ENCODE peak calls at places on chromosomes 7 and 10, in four cellular contexts. J is esophagus muscularis mucosa, C is BJ, P is prostate gland. E is an unnamed sample.

GRCh38 chr10:120514035-120514620 is 57.1 kb downstream of the PLPP4 start:
- DNase-seq in J (peak; percentile 55), C (no peak), P (no peak), E (no peak)

GRCh38 chr7:101507791-101508252 is 121.3 kb downstream of the MYL10 start:
- DNase-seq in J (no peak), C (no peak), P (peak; percentile 40), E (no peak)

GRCh38 chr10:21174670-21175495 is 277.8 kb upstream of the NEBL start:
- DNase-seq in J (no peak), C (no peak), P (peak; percentile 29), E (no peak)

GRCh38 chr7:76220185-76221057 is 18.7 kb downstream of the SRRM3 start:
- DNase-seq in J (no peak), C (no peak), P (no peak), E (no peak)

GRCh38 chr10:104268691-104269645 is at the start of gene GSTO2:
- DNase-seq in J (peak; percentile 99), C (peak; percentile 72), P (peak; percentile 99), E (peak; percentile 88)

GRCh38 chr7:67854236-67854635 is 857.6 kb downstream of the TYW1 start:
- DNase-seq in J (no peak), C (no peak), P (no peak), E (no peak)

GRCh38 chr10:126905776-126906703 is 812 bp downstream of the DOCK1 start:
- DNase-seq in J (no peak), C (no peak), P (no peak), E (no peak)

GRCh38 chr7:134480730-134481129 is 21.8 kb upstream of the AKR1B1 start:
- DNase-seq in J (no peak), C (no peak), P (no peak), E (no peak)

GRCh38 chr10:20372748-20373147 is 524.4 kb downstream of the NEBL start:
- DNase-seq in J (no peak), C (no peak), P (no peak), E (no peak)

GRCh38 chr7:105782391-105783063 is 93.9 kb downstream of the ATXN7L1 start:
- DNase-seq in J (no peak), C (peak; percentile 68), P (no peak), E (peak; percentile 63)

GRCh38 chr10:101495324-101495925 is 92.6 kb downstream of the POLL start:
- DNase-seq in J (no peak), C (no peak), P (no peak), E (no peak)

GRCh38 chr7:28705350-28705749 is 252.8 kb downstream of the TRIL start:
- DNase-seq in J (no peak), C (no peak), P (no peak), E (no peak)

GRCh38 chr10:62426086-62426485 is 51.9 kb downstream of the ZNF365 start:
- DNase-seq in J (no peak), C (no peak), P (no peak), E (no peak)

GRCh38 chr7:91243591-91244368 is 20.5 kb upstream of the FZD1 start:
- DNase-seq in J (no peak), C (no peak), P (no peak), E (no peak)

GRCh38 chr10:3828404-3829192 is 43.6 kb upstream of the KLF6 start:
- DNase-seq in J (no peak), C (no peak), P (no peak), E (no peak)

GRCh38 chr10:129365767-129366400 is 101.2 kb upstream of the MGMT start:
- DNase-seq in J (peak; percentile 88), C (no peak), P (no peak), E (no peak)

GRCh38 chr10:67648613-67649229 is 47.3 kb downstream of the CTNNA3 start:
- DNase-seq in J (no peak), C (no peak), P (no peak), E (no peak)

GRCh38 chr7:36526720-36527548 is 137.3 kb downstream of the ANLN start:
- DNase-seq in J (no peak), C (peak; percentile 20), P (no peak), E (peak; percentile 12)

GRCh38 chr7:135166338-135166989 is 4.0 kb downstream of the CYREN start:
- DNase-seq in J (no peak), C (no peak), P (no peak), E (no peak)

GRCh38 chr10:43231523-43232078 is 35.3 kb downstream of the RASGEF1A start:
- DNase-seq in J (no peak), C (no peak), P (no peak), E (no peak)

GRCh38 chr10:108112218-108112617 is 947.7 kb upstream of the SORCS1 start:
- DNase-seq in J (no peak), C (no peak), P (no peak), E (no peak)

GRCh38 chr7:778271-778967 is 51.3 kb upstream of the PRKAR1B start:
- DNase-seq in J (no peak), C (no peak), P (no peak), E (no peak)

GRCh38 chr10:89494615-89495014 is 40.8 kb downstream of the SLC16A12 start:
- DNase-seq in J (no peak), C (no peak), P (no peak), E (no peak)

GRCh38 chr7:34057956-34058355 is 152.6 kb downstream of the BMPER start:
- DNase-seq in J (no peak), C (no peak), P (no peak), E (no peak)

GRCh38 chr7:97442-97841 is 94.9 kb upstream of the FAM20C start:
- DNase-seq in J (no peak), C (no peak), P (no peak), E (no peak)

GRCh38 chr10:43225787-43226153 is 41.1 kb downstream of the RASGEF1A start:
- DNase-seq in J (no peak), C (no peak), P (no peak), E (no peak)

GRCh38 chr7:79452495-79453265 is 787 bp downstream of the MAGI2 start:
- DNase-seq in J (no peak), C (no peak), P (peak; percentile 7), E (no peak)

GRCh38 chr7:38574121-38574520 is 57.1 kb downstream of the AMPH start:
- DNase-seq in J (no peak), C (no peak), P (no peak), E (no peak)

GRCh38 chr10:55062349-55062748 is 261.3 kb upstream of the PCDH15 start:
- DNase-seq in J (no peak), C (no peak), P (no peak), E (no peak)

GRCh38 chr7:4774804-4775280 is 581 bp upstream of the AP5Z1 start:
- DNase-seq in J (no peak), C (peak; percentile 28), P (no peak), E (peak; percentile 24)

GRCh38 chr7:47677664-47678063 is 95.8 kb upstream of the TNS3 start:
- DNase-seq in J (no peak), C (no peak), P (no peak), E (no peak)

GRCh38 chr7:151028948-151029501 is 775 bp downstream of the ABCB8 start:
- DNase-seq in J (no peak), C (no peak), P (no peak), E (no peak)

DNA sequence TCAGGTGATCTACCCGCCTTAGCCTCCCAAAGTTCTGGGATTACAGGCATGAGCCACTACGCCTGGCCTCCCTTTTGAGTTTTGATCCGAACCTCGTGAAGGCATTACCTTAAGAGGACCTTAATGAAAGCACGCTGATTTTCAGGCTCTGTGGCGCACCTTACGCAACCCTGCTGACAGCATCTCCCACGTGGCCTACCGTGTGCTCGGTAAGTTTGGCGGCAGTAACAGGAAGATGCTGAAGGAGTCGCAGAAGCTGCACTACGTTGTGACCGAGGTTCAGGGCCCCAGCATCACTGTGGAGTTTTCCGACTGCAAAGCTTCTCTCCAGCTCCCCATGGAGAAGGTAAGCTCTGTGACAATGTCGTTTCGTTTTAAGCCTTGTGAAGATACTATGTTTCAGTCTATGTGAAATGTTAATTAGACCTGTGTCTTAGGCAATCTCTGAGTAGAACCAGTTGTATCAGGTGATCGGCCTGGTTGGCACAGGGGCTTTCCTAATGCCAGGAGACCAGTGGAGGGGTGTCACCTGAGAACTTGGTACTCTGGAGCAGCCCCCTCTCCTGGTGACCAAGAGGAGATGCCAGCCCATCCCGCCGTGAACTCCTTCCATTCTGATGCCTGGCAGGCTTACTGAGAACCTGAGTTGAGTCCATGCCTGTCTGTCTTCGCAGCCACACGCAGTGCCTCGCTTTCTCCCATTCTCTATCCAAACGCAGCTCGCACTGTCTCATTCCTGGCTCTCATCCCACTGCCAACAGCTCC is 43.5 kb downstream of the TRRAP start:
- DNase-seq in J (no peak), C (no peak), P (no peak), E (no peak)
- TF ChIP-seq CTCF in J (no peak), C (no peak), P (no peak), E (no peak)

GRCh38 chr10:112532053-112532658 is 85.1 kb downstream of the VTI1A start:
- DNase-seq in J (no peak), C (no peak), P (no peak), E (no peak)
- H3K4me3 ChIP-seq in J (peak overlapping the region; percentile 15), C (no peak overlapping the region), P (no peak overlapping the region), E (no peak overlapping the region)

DNA sequence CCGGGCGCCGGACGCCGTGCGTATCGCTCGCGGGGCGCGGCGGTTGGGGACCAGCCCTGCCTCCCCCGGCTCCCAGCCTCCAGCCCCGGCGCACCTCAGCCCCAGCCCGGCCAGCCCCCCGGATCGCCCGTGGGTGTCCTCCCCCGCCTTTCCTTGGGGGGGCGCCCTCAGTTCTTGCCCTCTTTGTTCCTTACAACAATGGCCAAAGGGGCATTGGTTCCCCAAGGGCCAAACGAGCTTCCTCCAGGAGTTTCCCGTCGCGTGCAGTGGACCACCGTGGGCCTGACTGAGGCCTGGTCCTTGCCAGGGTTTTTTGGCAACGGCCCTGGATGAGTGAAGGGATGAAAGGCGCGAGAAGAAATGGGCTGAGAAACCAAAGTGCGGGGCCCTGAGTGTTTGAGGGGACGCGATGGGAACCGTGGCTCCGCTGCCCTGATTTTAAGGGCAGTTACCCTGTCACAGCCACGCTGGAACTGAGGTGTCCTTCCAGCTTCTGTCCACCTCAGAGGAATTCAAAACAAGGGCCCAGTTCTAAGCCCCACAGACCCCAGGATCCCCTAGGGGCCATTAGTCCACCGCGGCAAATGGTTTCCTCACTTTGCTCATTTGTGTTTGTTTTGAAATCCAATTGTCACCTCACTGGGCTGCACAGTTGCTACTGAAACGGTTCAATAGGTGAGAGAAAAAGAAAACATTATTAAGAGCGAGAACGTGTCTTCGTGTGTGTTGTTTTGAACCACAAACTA is 1.4 kb downstream of the MACROH2A2 start:
- DNase-seq in J (no peak), C (no peak), P (no peak), E (no peak)
- TF ChIP-seq CTCF in J (peak; percentile 8), C (peak; percentile 15), P (no peak), E (peak; percentile 35)

DNA sequence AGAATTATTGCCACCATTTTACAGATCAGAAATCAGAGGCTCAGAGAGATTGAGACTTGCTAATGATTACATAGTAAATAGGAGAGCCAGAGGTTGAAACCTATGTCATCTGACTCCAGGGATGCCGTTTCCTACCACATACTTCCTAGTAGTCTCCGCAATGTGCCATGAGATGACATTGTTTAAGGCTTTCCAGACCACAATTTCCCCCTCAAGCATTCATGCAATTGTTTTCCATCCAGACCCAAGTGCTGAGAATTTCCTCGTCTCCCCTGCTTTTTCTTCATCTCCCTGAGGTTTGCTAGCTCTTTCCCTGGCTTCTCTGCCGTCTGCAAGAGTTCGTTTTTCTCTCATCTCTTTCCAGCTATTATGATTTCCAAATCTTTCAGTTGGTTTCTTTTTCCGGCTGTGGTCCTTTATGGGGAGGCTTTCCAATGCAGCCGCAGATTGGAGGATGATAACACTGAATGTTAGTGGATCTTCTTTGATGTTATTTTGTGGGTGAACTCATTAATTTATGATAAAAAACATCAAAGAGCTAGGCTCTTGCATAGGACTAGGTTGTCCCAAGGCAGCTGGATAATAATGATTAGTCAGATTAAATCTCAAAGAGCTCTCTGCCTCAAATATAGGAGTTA is 6.9 kb upstream of the GOLGA7B start:
- DNase-seq in J (no peak), C (no peak), P (no peak), E (no peak)
- H3K4me3 ChIP-seq in J (no peak overlapping the region), C (no peak overlapping the region), P (no peak overlapping the region), E (no peak overlapping the region)

E was measured in AG04449.